ENCODE peak calls at places on chromosomes 2 and 18, in five cellular contexts. E, V, G, C and S are unnamed samples.

GRCh38 chr2:46336560-46336959 is 39.4 kb downstream of the EPAS1 start:
- DNase-seq in E (peak), V (no peak), G (peak), C (peak), S (no peak)

GRCh38 chr2:240351088-240351741 is 84.2 kb upstream of the GPC1 start:
- DNase-seq in E (no peak), V (no peak), G (peak), C (no peak), S (no peak)

GRCh38 chr2:61277756-61278155 is 115.8 kb downstream of the C2orf74 start:
- DNase-seq in E (peak), V (no peak), G (no peak), C (no peak), S (no peak)

GRCh38 chr2:189393440-189394111 is 47.7 kb upstream of the WDR75 start:
- DNase-seq in E (no peak), V (no peak), G (peak), C (peak), S (peak)

GRCh38 chr18:21257383-21257782 is 15.4 kb downstream of the GREB1L start:
- DNase-seq in E (no peak), V (no peak), G (no peak), C (peak), S (peak)

GRCh38 chr2:120133572-120134244 is 89.5 kb downstream of the TMEM185B start:
- DNase-seq in E (no peak), V (no peak), G (no peak), C (peak), S (no peak)

GRCh38 chr18:62808116-62808515 is 92.8 kb downstream of the PHLPP1 start:
- DNase-seq in E (no peak), V (no peak), G (no peak), C (no peak), S (no peak)

GRCh38 chr2:152632736-152633135 is 84.5 kb downstream of the PRPF40A start:
- DNase-seq in E (no peak), V (no peak), G (no peak), C (no peak), S (no peak)

GRCh38 chr2:20596973-20597867 is 53.7 kb downstream of the HS1BP3 start:
- DNase-seq in E (peak), V (no peak), G (peak), C (peak), S (no peak)

GRCh38 chr2:75560022-75560767 is 544 bp downstream of the EVA1A start:
- DNase-seq in E (no peak), V (peak), G (peak), C (peak), S (no peak)

GRCh38 chr2:210157546-210157945 is 13.7 kb downstream of the KANSL1L start:
- DNase-seq in E (no peak), V (no peak), G (no peak), C (no peak), S (no peak)

GRCh38 chr2:163370169-163370886 is 365.5 kb downstream of the FIGN start:
- DNase-seq in E (no peak), V (no peak), G (no peak), C (no peak), S (no peak)

GRCh38 chr2:72325592-72326422 is 178.1 kb upstream of the CYP26B1 start:
- DNase-seq in E (peak), V (peak), G (peak), C (peak), S (no peak)

GRCh38 chr2:105072039-105072438 is 34.2 kb downstream of the MRPS9 start:
- DNase-seq in E (no peak), V (no peak), G (no peak), C (peak), S (no peak)

GRCh38 chr2:151051584-151052220 is 210.0 kb downstream of the RBM43 start:
- DNase-seq in E (peak), V (peak), G (peak), C (peak), S (no peak)

GRCh38 chr2:165402142-165402541 is 67.4 kb upstream of the CSRNP3 start:
- DNase-seq in E (no peak), V (no peak), G (no peak), C (no peak), S (peak)

GRCh38 chr18:55280515-55280914 is 307.5 kb downstream of the TCF4 start:
- DNase-seq in E (no peak), V (no peak), G (peak), C (peak), S (no peak)

GRCh38 chr2:239947361-239948045 is 77.6 kb downstream of the NDUFA10 start:
- DNase-seq in E (peak), V (peak), G (no peak), C (no peak), S (no peak)

GRCh38 chr2:9702604-9703084 is 71.8 kb upstream of the YWHAQ start:
- DNase-seq in E (no peak), V (no peak), G (no peak), C (no peak), S (no peak)

GRCh38 chr2:150710916-150711315 is 223.4 kb upstream of the RND3 start:
- DNase-seq in E (no peak), V (no peak), G (no peak), C (no peak), S (no peak)

GRCh38 chr2:85524567-85524923 is 14.4 kb upstream of the MAT2A start:
- DNase-seq in E (peak), V (peak), G (no peak), C (no peak), S (no peak)

GRCh38 chr18:67916142-67916541 is 399.6 kb upstream of the DSEL start:
- DNase-seq in E (no peak), V (no peak), G (no peak), C (no peak), S (no peak)

GRCh38 chr2:39608690-39609457 is 56.8 kb upstream of the TMEM178A start:
- DNase-seq in E (no peak), V (peak), G (peak), C (peak), S (no peak)

GRCh38 chr2:197353393-197354168 is 43.0 kb upstream of the ANKRD44 start:
- DNase-seq in E (no peak), V (no peak), G (no peak), C (no peak), S (no peak)
- H3K4me3 ChIP-seq in E (no peak), V (no peak), G (no peak), C (no peak), S (no peak)

GRCh38 chr2:215832791-215833190 is 180.6 kb downstream of the MREG start:
- DNase-seq in E (no peak), V (no peak), G (no peak), C (no peak), S (no peak)

GRCh38 chr2:215830313-215830712 is 183.0 kb downstream of the MREG start:
- DNase-seq in E (peak), V (no peak), G (peak), C (peak), S (no peak)

GRCh38 chr2:215829261-215829660 is 184.1 kb downstream of the MREG start:
- DNase-seq in E (no peak), V (no peak), G (no peak), C (no peak), S (no peak)

GRCh38 chr2:215833531-215834162 is 179.7 kb downstream of the MREG start:
- DNase-seq in E (no peak), V (no peak), G (peak), C (peak), S (no peak)

GRCh38 chr2:215831296-215831913 is 181.9 kb downstream of the MREG start:
- DNase-seq in E (no peak), V (no peak), G (peak), C (peak), S (no peak)
- H3K4me3 ChIP-seq in E (no peak), V (no peak), G (peak), C (no peak), S (no peak)

GRCh38 chr2:29260151-29260772 is 145.0 kb downstream of the CLIP4 start:
- DNase-seq in E (no peak), V (no peak), G (peak), C (peak), S (peak)
- H3K4me3 ChIP-seq in E (no peak), V (no peak), G (no peak), C (no peak), S (no peak)

GRCh38 chr2:64819371-64819770 is 165.7 kb upstream of the SERTAD2 start:
- DNase-seq in E (no peak), V (no peak), G (no peak), C (no peak), S (no peak)
- H3K4me3 ChIP-seq in E (no peak), V (no peak), G (no peak), C (no peak), S (no peak)

DNA sequence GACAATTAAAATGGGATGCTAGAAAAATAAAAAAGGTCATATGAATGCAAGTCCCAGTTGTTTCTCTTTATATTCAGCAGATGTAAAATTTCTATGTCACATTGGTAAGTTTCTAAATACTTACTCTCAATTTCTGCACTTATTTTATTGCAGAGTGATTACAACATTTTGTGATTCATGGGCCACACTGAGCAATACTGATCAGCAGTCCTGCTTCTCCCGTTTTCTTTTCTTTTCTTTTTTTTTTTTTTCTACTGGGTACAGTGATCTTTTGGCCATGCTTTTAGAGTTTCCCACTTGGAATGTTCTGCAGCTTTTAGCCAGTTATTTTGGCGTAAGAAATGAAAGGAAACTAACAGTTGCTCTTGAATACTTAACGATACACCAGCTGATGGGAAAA is 38.8 kb downstream of the LIMS1 start:
- DNase-seq in E (no peak), V (no peak), G (peak), C (peak), S (no peak)
- H3K4me3 ChIP-seq in E (no peak), V (no peak), G (peak), C (no peak), S (no peak)

DNA sequence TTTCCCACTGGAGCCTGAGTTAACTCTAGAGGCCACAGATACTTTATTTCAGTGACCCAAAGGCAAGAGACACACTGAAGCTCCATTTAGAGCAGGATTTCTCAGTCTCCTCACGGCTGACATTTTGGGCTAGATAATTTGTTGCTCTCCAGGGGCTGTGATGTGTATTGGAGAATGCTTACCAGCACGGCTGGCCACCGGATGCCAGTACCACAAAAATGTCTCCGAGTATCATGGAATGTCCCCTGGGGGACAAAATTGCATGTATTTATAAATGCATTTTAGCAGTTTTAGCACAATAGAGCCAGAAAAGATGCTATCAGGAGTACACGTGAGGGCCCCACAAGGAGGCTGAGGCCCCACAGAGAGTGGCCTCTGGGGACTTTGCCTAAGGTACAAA is 20.6 kb upstream of the DCC start:
- DNase-seq in E (no peak), V (no peak), G (no peak), C (peak), S (no peak)
- H3K4me3 ChIP-seq in E (no peak), V (no peak), G (no peak), C (no peak), S (no peak)

GRCh38 chr2:172635548-172635947 is 79.7 kb downstream of the PDK1 start:
- DNase-seq in E (no peak), V (no peak), G (no peak), C (no peak), S (no peak)

GRCh38 chr2:172628085-172628484 is 72.2 kb downstream of the PDK1 start:
- DNase-seq in E (no peak), V (no peak), G (no peak), C (no peak), S (no peak)

GRCh38 chr2:172624996-172625395 is 69.1 kb downstream of the PDK1 start:
- DNase-seq in E (no peak), V (no peak), G (no peak), C (no peak), S (no peak)

GRCh38 chr2:172634477-172634876 is 78.6 kb downstream of the PDK1 start:
- DNase-seq in E (no peak), V (no peak), G (no peak), C (no peak), S (no peak)

GRCh38 chr2:172629586-172629985 is 73.7 kb downstream of the PDK1 start:
- DNase-seq in E (no peak), V (no peak), G (no peak), C (no peak), S (no peak)
- H3K4me3 ChIP-seq in E (no peak), V (no peak), G (no peak), C (no peak), S (no peak)

DNA sequence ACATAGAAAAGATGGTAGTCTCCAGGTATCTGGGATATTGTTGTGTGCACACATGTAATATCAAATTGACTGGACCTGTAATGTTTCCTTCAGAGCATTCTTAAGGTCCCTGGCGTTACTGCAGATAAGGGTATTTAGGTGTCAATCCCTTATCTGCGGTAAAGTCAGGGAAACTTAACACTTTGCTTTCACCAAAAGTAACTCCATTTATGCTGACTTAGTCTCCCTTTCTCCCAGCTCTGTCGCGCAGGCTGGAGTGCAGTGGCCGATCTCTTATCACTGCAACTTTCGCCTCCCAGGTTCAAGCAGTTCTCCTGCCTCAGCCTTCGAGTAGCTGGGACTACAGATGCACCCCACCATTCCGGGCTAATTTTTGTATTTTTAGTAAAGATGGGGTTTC is 1.8 kb downstream of the CNNM3 start:
- DNase-seq in E (no peak), V (no peak), G (no peak), C (no peak), S (no peak)
- H3K4me3 ChIP-seq in E (peak), V (peak), G (peak), C (no peak), S (peak)